ENCODE peak calls at places on chromosomes 2 and 18, in seven cellular contexts. D, H, L, J, X, A and P are unnamed samples.

GRCh38 chr2:20507166-20507692 is 60.4 kb downstream of the RHOB start:
- DNase-seq in J (no peak), D (no peak), A (peak), X (no peak), H (no peak), L (peak), P (no peak)

GRCh38 chr2:232888099-232888836 is 18.2 kb downstream of the SNORC start:
- DNase-seq in A (no peak), J (no peak), L (no peak), D (no peak), H (no peak), X (no peak), P (no peak)

GRCh38 chr18:40676676-40677075 is 1278.4 kb upstream of the PIK3C3 start:
- DNase-seq in A (peak), L (peak), D (no peak), X (no peak), J (no peak), H (no peak), P (no peak)

GRCh38 chr18:48600746-48601090 is 61.9 kb downstream of the CTIF start:
- DNase-seq in D (no peak), X (no peak), J (peak), H (no peak), L (no peak), A (no peak), P (no peak)

GRCh38 chr2:10544252-10544651 is 96.1 kb upstream of the ODC1 start:
- DNase-seq in D (no peak), J (no peak), X (no peak), A (peak), H (peak), L (peak), P (no peak)

GRCh38 chr2:164430166-164430783 is 191.0 kb downstream of the GRB14 start:
- DNase-seq in D (peak), J (peak), H (no peak), X (peak), L (peak), A (peak), P (peak)

GRCh38 chr2:8337321-8337720 is 344.5 kb upstream of the ID2 start:
- DNase-seq in J (no peak), D (no peak), L (no peak), X (no peak), A (no peak), H (no peak), P (no peak)

GRCh38 chr2:110772383-110772755 is 40.0 kb downstream of the ACOXL start:
- DNase-seq in J (no peak), X (no peak), H (no peak), D (no peak), A (no peak), L (no peak), P (no peak)

GRCh38 chr2:36146765-36147164 is 208.8 kb upstream of the CRIM1 start:
- DNase-seq in J (no peak), X (no peak), H (no peak), A (no peak), L (no peak), D (no peak), P (no peak)

GRCh38 chr2:179125404-179125803 is 75.5 kb upstream of the CCDC141 start:
- DNase-seq in H (no peak), J (no peak), A (no peak), D (no peak), L (no peak), X (no peak), P (no peak)